ENCODE peak calls at places on chromosome 20, in seven cellular contexts. One of them, this sample, is unnamed.

GRCh38 chr20:44218441-44218840 is 7.9 kb upstream of the OSER1 start:
- DNase-seq in H7: no peak
- DNase-seq in M059J: no peak
- DNase-seq in Right ventricle myocardium superior: no peak
- DNase-seq in stimulated activated naive CD4-positive, alpha-beta T cell treated with Interleukin-2 at 50 U/mL for 16 hours: peak
- DNase-seq in activated CD4-positive, alpha-beta T cell treated with anti-CD3 and anti-CD28 coated beads, Interleukin-2, amount 50 U/mL, for 1 hour: peak
- DNase-seq in ACHN: no peak
- DNase-seq in this sample: no peak

GRCh38 chr20:7497985-7498384 is 442.3 kb downstream of the HAO1 start:
- DNase-seq in H7: no peak
- DNase-seq in M059J: peak
- DNase-seq in Right ventricle myocardium superior: no peak
- DNase-seq in stimulated activated naive CD4-positive, alpha-beta T cell treated with Interleukin-2 at 50 U/mL for 16 hours: no peak
- DNase-seq in activated CD4-positive, alpha-beta T cell treated with anti-CD3 and anti-CD28 coated beads, Interleukin-2, amount 50 U/mL, for 1 hour: no peak
- DNase-seq in ACHN: peak
- DNase-seq in this sample: no peak

GRCh38 chr20:46021361-46022359 is 7.4 kb upstream of the SLC12A5 start:
- DNase-seq in H7: peak
- DNase-seq in M059J: peak
- DNase-seq in Right ventricle myocardium superior: peak
- DNase-seq in stimulated activated naive CD4-positive, alpha-beta T cell treated with Interleukin-2 at 50 U/mL for 16 hours: no peak
- DNase-seq in activated CD4-positive, alpha-beta T cell treated with anti-CD3 and anti-CD28 coated beads, Interleukin-2, amount 50 U/mL, for 1 hour: peak
- DNase-seq in ACHN: peak
- DNase-seq in this sample: peak

GRCh38 chr20:53428997-53429396 is 164.6 kb downstream of the ZNF217 start:
- DNase-seq in H7: no peak
- DNase-seq in M059J: no peak
- DNase-seq in Right ventricle myocardium superior: no peak
- DNase-seq in stimulated activated naive CD4-positive, alpha-beta T cell treated with Interleukin-2 at 50 U/mL for 16 hours: no peak
- DNase-seq in activated CD4-positive, alpha-beta T cell treated with anti-CD3 and anti-CD28 coated beads, Interleukin-2, amount 50 U/mL, for 1 hour: no peak
- DNase-seq in ACHN: no peak
- DNase-seq in this sample: no peak

GRCh38 chr20:20241966-20242365 is 125.9 kb upstream of the INSM1 start:
- DNase-seq in H7: no peak
- DNase-seq in M059J: no peak
- DNase-seq in Right ventricle myocardium superior: no peak
- DNase-seq in stimulated activated naive CD4-positive, alpha-beta T cell treated with Interleukin-2 at 50 U/mL for 16 hours: no peak
- DNase-seq in activated CD4-positive, alpha-beta T cell treated with anti-CD3 and anti-CD28 coated beads, Interleukin-2, amount 50 U/mL, for 1 hour: no peak
- DNase-seq in ACHN: no peak
- DNase-seq in this sample: no peak

GRCh38 chr20:3808141-3808479 is 12.0 kb downstream of the CDC25B start:
- DNase-seq in H7: no peak
- DNase-seq in M059J: peak
- DNase-seq in Right ventricle myocardium superior: peak
- DNase-seq in stimulated activated naive CD4-positive, alpha-beta T cell treated with Interleukin-2 at 50 U/mL for 16 hours: no peak
- DNase-seq in activated CD4-positive, alpha-beta T cell treated with anti-CD3 and anti-CD28 coated beads, Interleukin-2, amount 50 U/mL, for 1 hour: no peak
- DNase-seq in ACHN: peak
- DNase-seq in this sample: no peak

GRCh38 chr20:41047975-41048305 is 19.3 kb downstream of the TOP1 start:
- DNase-seq in H7: no peak
- DNase-seq in M059J: peak
- DNase-seq in Right ventricle myocardium superior: no peak
- DNase-seq in stimulated activated naive CD4-positive, alpha-beta T cell treated with Interleukin-2 at 50 U/mL for 16 hours: no peak
- DNase-seq in activated CD4-positive, alpha-beta T cell treated with anti-CD3 and anti-CD28 coated beads, Interleukin-2, amount 50 U/mL, for 1 hour: no peak
- DNase-seq in ACHN: peak
- DNase-seq in this sample: no peak

GRCh38 chr20:50496773-50497375 is 13.3 kb upstream of the PTPN1 start:
- DNase-seq in H7: no peak
- DNase-seq in M059J: peak
- DNase-seq in Right ventricle myocardium superior: no peak
- DNase-seq in stimulated activated naive CD4-positive, alpha-beta T cell treated with Interleukin-2 at 50 U/mL for 16 hours: no peak
- DNase-seq in activated CD4-positive, alpha-beta T cell treated with anti-CD3 and anti-CD28 coated beads, Interleukin-2, amount 50 U/mL, for 1 hour: no peak
- DNase-seq in ACHN: no peak
- DNase-seq in this sample: no peak

GRCh38 chr20:41428285-41428684 is 61.7 kb upstream of the EMILIN3 start:
- DNase-seq in H7: no peak
- DNase-seq in M059J: peak
- DNase-seq in Right ventricle myocardium superior: no peak
- DNase-seq in stimulated activated naive CD4-positive, alpha-beta T cell treated with Interleukin-2 at 50 U/mL for 16 hours: no peak
- DNase-seq in activated CD4-positive, alpha-beta T cell treated with anti-CD3 and anti-CD28 coated beads, Interleukin-2, amount 50 U/mL, for 1 hour: peak
- DNase-seq in ACHN: peak
- DNase-seq in this sample: no peak